ENCODE peak calls at places on chromosomes 1 and 21, in nine cellular contexts. M, J, A, Y, U, W, R, K and X are unnamed samples.

GRCh38 chr21:38334866-38335265 is 78.1 kb downstream of the KCNJ15 start:
- DNase-seq in U (no peak), R (no peak), Y (no peak), M (no peak), K (no peak), A (no peak), W (no peak), J (no peak), X (no peak)

GRCh38 chr21:16551101-16551695 is 821.4 kb downstream of the USP25 start:
- DNase-seq in U (no peak), W (no peak), K (no peak), J (no peak), A (no peak), R (no peak), Y (no peak), M (no peak), X (no peak)

GRCh38 chr1:163168053-163168452 is 34.7 kb downstream of the RGS5 start:
- DNase-seq in W (no peak), R (no peak), K (no peak), A (no peak), Y (no peak), J (peak), U (peak), M (no peak), X (peak)

GRCh38 chr1:47722101-47722500 is 275.1 kb downstream of the TRABD2B start:
- DNase-seq in K (no peak), A (no peak), R (no peak), Y (no peak), J (no peak), W (no peak), U (no peak), M (no peak), X (no peak)

GRCh38 chr21:14842641-14843040 is 222.2 kb downstream of the NRIP1 start:
- DNase-seq in K (no peak), Y (no peak), R (no peak), W (no peak), M (no peak), J (no peak), A (no peak), U (no peak), X (no peak)

GRCh38 chr1:245765241-245766000 is 610.6 kb downstream of the KIF26B start:
- DNase-seq in M (no peak), U (peak), K (no peak), J (no peak), W (no peak), Y (no peak), A (no peak), R (no peak), X (no peak)

GRCh38 chr1:246106342-246106763 is 400.7 kb downstream of the SMYD3 start:
- DNase-seq in M (no peak), Y (no peak), W (no peak), U (no peak), R (no peak), J (no peak), K (no peak), A (no peak), X (no peak)

GRCh38 chr1:18341291-18342058 is 139.3 kb upstream of the KLHDC7A start:
- DNase-seq in M (no peak), W (no peak), K (no peak), A (no peak), U (no peak), R (no peak), Y (no peak), J (no peak), X (no peak)

GRCh38 chr1:246923900-246924299 is 7.8 kb downstream of the AHCTF1 start:
- DNase-seq in Y (no peak), J (no peak), W (no peak), M (no peak), K (no peak), U (no peak), A (no peak), R (no peak), X (no peak)

GRCh38 chr1:192489748-192490147 is 85.8 kb upstream of the RGS1 start:
- DNase-seq in W (peak), U (peak), A (peak), Y (no peak), J (peak), R (peak), M (no peak), K (no peak), X (peak)

GRCh38 chr1:201358596-201358995 is 18.9 kb downstream of the TNNT2 start:
- DNase-seq in U (no peak), R (no peak), W (no peak), Y (no peak), J (no peak), M (no peak), K (peak), A (no peak), X (peak)

GRCh38 chr21:42513985-42514882 is 582 bp downstream of the SLC37A1 start:
- DNase-seq in A (peak), Y (no peak), U (no peak), W (no peak), J (no peak), R (peak), K (peak), M (peak), X (peak)

GRCh38 chr1:61864501-61864900 is 122.2 kb downstream of the PATJ start:
- DNase-seq in W (no peak), J (no peak), Y (no peak), U (no peak), A (no peak), R (no peak), M (no peak), K (no peak), X (no peak)

GRCh38 chr1:27862671-27863551 is 9.4 kb upstream of the THEMIS2 start:
- DNase-seq in J (peak), A (no peak), R (peak), M (no peak), Y (peak), W (no peak), U (peak), K (no peak), X (peak)

GRCh38 chr1:232704694-232705680 is 75.1 kb upstream of the SIPA1L2 start:
- DNase-seq in K (no peak), R (no peak), A (peak), U (peak), M (no peak), Y (peak), J (peak), W (no peak), X (peak)

GRCh38 chr1:112373841-112374240 is 22.2 kb upstream of the CTTNBP2NL start:
- DNase-seq in K (no peak), R (no peak), J (no peak), W (no peak), Y (no peak), M (no peak), U (no peak), A (no peak), X (no peak)

GRCh38 chr1:52296345-52296744 is 69.7 kb downstream of the CC2D1B start:
- DNase-seq in J (peak), M (no peak), U (peak), K (no peak), Y (no peak), R (peak), A (no peak), W (peak), X (peak)

GRCh38 chr1:68085752-68086151 is 35.3 kb upstream of the DIRAS3 start:
- DNase-seq in W (no peak), K (no peak), J (no peak), M (no peak), Y (no peak), R (no peak), U (no peak), A (no peak), X (no peak)

GRCh38 chr1:216064643-216065042 is 358.6 kb downstream of the USH2A start:
- DNase-seq in J (no peak), U (no peak), R (no peak), K (no peak), M (no peak), W (no peak), A (no peak), Y (no peak), X (peak)

GRCh38 chr21:29940993-29941392 is 1.2 kb upstream of the GRIK1 start:
- DNase-seq in W (no peak), Y (no peak), R (no peak), U (no peak), A (no peak), K (no peak), J (no peak), M (no peak), X (no peak)

GRCh38 chr1:111990026-111990877 is 784 bp upstream of the KCND3 start:
- DNase-seq in M (peak), J (no peak), Y (no peak), K (peak), A (peak), R (peak), W (no peak), U (no peak), X (no peak)

GRCh38 chr1:7220007-7220406 is 434.8 kb downstream of the CAMTA1 start:
- DNase-seq in K (no peak), A (no peak), U (peak), W (no peak), R (no peak), Y (no peak), M (no peak), J (no peak), X (no peak)

GRCh38 chr1:85240174-85240601 is 19.3 kb downstream of the C1orf52 start:
- DNase-seq in J (no peak), W (no peak), K (no peak), M (peak), A (no peak), Y (no peak), R (no peak), U (peak), X (peak)

GRCh38 chr1:157112186-157112867 is 12.7 kb upstream of the ETV3L start:
- DNase-seq in A (no peak), R (no peak), U (no peak), Y (no peak), M (no peak), K (no peak), J (no peak), W (no peak), X (no peak)

GRCh38 chr1:99645699-99646531 is at the start of gene PALMD:
- DNase-seq in A (no peak), J (no peak), W (no peak), M (peak), R (no peak), K (peak), Y (no peak), U (no peak), X (peak)

GRCh38 chr21:40672602-40673001 is 174.4 kb downstream of the DSCAM start:
- DNase-seq in R (no peak), J (no peak), W (no peak), U (no peak), Y (no peak), K (no peak), A (no peak), M (no peak), X (no peak)

GRCh38 chr1:210143465-210144062 is 89.0 kb upstream of the SERTAD4 start:
- DNase-seq in M (peak), W (peak), A (peak), U (peak), K (peak), Y (peak), J (no peak), R (peak), X (peak)

GRCh38 chr1:199747984-199748383 is 279.5 kb upstream of the NR5A2 start:
- DNase-seq in U (peak), A (no peak), W (no peak), J (no peak), K (no peak), M (peak), Y (no peak), R (peak), X (no peak)

GRCh38 chr1:27864264-27864895 is 8.0 kb upstream of the THEMIS2 start:
- DNase-seq in J (no peak), M (no peak), A (no peak), U (no peak), W (no peak), Y (no peak), R (no peak), K (no peak), X (no peak)

GRCh38 chr1:175244206-175244605 is 51.6 kb upstream of the KIAA0040 start:
- DNase-seq in Y (no peak), A (no peak), K (no peak), M (no peak), U (no peak), W (no peak), R (no peak), J (no peak), X (no peak)

GRCh38 chr21:17270234-17270633 is 242.6 kb upstream of the CXADR start:
- DNase-seq in A (no peak), R (no peak), U (peak), K (no peak), M (no peak), Y (no peak), J (peak), W (peak), X (peak)

GRCh38 chr1:192401832-192402231 is 85.0 kb downstream of the RGS21 start:
- DNase-seq in K (no peak), R (no peak), U (peak), M (no peak), W (no peak), Y (no peak), J (no peak), A (no peak), X (no peak)

GRCh38 chr1:181324797-181325616 is 158.3 kb upstream of the CACNA1E start:
- DNase-seq in M (no peak), U (no peak), W (no peak), R (no peak), A (no peak), J (no peak), Y (no peak), K (no peak), X (peak)

DNA sequence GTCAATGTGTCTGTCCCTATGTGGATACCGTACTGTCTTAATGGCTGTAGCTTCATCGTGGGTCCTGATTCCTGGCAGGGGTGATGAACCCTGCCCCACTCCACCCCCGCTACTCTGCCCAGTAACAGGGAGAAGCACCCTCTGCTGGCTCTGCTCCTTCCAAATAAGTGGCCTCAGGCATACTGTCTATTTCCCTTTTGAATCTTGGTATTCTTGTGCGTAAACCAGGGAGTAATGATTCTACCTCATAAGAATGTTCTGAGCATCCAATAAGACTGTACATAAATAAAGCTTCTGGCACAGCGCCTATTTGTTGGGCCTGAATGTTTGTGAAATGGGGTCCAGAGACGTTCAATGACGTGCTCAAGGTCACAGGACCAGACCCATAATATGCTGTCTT is 35.2 kb upstream of the CTPS1 start:
- DNase-seq in W (no peak), A (peak), M (no peak), K (no peak), Y (no peak), R (no peak), J (peak), U (peak), X (peak)
- TF ChIP-seq CTCF in W (no peak), A (no peak), M (no peak), K (no peak), Y (no peak), R (no peak), J (peak), U (peak), X (no peak)

DNA sequence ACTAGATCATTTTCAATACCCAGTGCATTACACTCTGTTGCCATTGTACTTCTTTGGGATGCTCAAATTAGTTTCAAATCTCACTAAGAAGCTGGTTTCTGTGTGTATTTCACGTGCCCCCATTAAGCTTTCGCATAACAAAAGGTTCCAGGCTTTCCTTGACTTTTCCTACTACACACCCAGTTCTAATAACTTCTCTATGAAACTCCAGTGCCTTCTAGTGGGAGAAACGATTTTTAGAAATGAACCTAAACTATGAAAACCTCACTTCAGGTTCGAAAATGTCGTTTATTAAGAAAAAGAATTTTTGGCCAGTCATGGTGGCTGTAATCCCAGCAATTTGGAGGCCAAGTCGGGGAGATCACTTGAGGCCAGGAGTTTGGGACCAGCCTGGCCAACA is 2.8 kb downstream of the CFHR4 start:
- DNase-seq in K (no peak), R (no peak), J (no peak), A (no peak), M (no peak), Y (no peak), W (no peak), U (no peak), X (peak)
- TF ChIP-seq CTCF in K (no peak), R (no peak), J (no peak), A (no peak), M (no peak), Y (no peak), W (no peak), U (no peak), X (no peak)

GRCh38 chr1:40977721-40978120 is 1.8 kb upstream of the CTPS1 start:
- DNase-seq in J (no peak), U (no peak), Y (no peak), W (no peak), A (no peak), R (no peak), M (no peak), K (no peak), X (no peak)

GRCh38 chr1:40980068-40980452 is 564 bp downstream of the CTPS1 start:
- DNase-seq in U (no peak), J (no peak), Y (no peak), K (peak), M (no peak), W (no peak), R (no peak), A (no peak), X (no peak)

GRCh38 chr1:40980453-40981121 is 1.1 kb downstream of the CTPS1 start:
- DNase-seq in W (peak), A (peak), Y (no peak), J (no peak), R (no peak), U (no peak), K (no peak), M (peak), X (peak)

GRCh38 chr1:40978886-40979240 is 633 bp upstream of the CTPS1 start:
- DNase-seq in U (no peak), A (no peak), J (no peak), M (no peak), K (no peak), Y (no peak), W (no peak), R (no peak), X (no peak)

GRCh38 chr1:40979241-40980067 is at the start of gene CTPS1:
- DNase-seq in J (peak), U (peak), K (peak), A (peak), M (peak), Y (peak), R (peak), W (peak), X (peak)
- TF ChIP-seq CTCF in J (peak), U (peak), K (no peak), A (no peak), M (no peak), Y (no peak), R (no peak), W (peak), X (no peak)

DNA sequence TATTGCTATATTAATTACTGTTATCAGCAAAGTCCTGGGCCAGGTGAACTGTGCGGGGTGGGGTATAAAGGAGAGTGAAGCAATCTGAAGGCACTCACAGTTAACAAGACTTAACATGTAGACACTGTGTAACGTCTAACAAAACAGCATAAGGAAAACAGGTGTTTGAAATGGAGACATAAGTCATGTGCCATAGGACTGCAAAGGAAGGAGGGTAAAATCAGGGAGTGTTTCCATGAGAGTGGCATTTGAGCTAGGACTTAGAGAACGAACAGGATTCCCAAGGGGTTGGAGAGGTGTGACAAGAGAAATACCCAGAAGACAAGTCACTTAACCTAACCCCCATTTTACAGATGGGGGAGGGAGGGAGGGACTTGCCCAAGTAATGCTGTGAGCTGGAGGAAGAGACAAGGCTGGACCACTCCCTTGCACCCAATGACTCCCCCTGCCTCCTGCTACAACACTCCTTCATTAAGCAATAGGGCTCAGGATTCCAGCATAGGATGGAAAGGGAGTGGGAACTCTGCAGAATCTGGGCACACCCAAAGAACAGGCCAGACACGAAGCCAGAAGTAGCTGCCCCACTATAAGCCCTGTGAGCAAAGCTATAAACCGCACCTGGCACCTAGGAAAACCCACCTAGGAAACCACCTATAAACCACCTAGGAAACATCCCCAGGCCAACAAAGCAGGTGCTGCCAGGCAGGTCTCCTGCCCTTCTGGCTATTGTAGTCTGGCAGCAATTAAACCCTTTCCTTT is 6.6 kb downstream of the PEF1 start:
- DNase-seq in W (no peak), Y (no peak), K (no peak), A (no peak), R (no peak), M (no peak), J (no peak), U (no peak), X (peak)
- TF ChIP-seq CTCF in W (no peak), Y (no peak), K (no peak), A (no peak), R (no peak), M (no peak), J (no peak), U (no peak), X (no peak)

DNA sequence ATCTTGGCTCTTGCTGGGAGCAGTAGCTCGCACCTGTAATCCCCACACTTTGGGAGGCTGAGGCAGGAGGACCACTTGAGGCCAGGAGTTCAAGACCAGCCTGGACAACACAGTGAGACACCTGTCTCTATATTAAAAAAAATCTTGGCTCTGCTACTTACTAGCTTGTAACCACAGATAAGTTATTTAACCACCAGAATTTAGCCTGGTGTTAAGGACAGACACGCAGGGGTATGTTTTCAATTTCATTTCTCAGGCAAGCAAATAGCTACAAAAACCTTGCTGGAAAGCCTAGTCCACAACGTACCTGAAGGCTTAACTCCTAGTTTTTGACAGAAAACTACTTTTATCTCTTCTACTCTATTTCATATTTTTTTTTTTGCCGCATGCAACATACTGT is 24.8 kb upstream of the GFI1 start:
- DNase-seq in J (no peak), U (no peak), Y (no peak), K (no peak), W (peak), A (no peak), M (no peak), R (no peak), X (no peak)
- TF ChIP-seq CTCF in J (no peak), U (no peak), Y (no peak), K (no peak), W (no peak), A (no peak), M (no peak), R (no peak), X (no peak)

DNA sequence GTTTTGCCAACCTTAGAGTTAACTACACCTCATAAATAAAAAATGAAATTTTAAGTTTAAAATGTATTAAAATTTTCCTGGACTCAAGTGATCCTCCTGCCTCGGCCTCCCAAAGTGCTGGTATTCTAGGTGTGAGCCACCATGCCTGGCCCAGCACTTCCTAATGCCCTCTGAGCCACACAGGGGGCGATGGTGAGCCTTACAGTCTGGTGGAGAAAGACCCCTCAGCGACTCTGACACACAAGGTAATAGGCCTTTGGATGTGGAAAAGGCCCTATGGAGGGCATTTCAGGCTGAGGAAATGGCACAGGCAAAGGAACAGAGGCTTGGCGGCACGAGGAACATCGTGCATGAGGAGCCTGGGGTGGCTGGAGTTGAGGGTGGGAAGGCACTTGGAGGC is 6.7 kb downstream of the CITED4 start:
- DNase-seq in Y (no peak), W (no peak), U (peak), R (no peak), A (no peak), J (no peak), M (peak), K (no peak), X (no peak)
- TF ChIP-seq CTCF in Y (no peak), W (peak), U (peak), R (peak), A (no peak), J (peak), M (peak), K (no peak), X (peak)